ENCODE peak calls at places on chromosomes 4 and X, in four cellular contexts. Q, N, T and F are unnamed samples.
A peak's percentile ranks its signal among the peaks of the same experiment; 100 is the strongest.

GRCh38 chrX:111100191-111100590 is 4.2 kb downstream of the PAK3 start:
- DNase-seq in Q (no peak), N (peak; percentile 60), T (no peak), F (peak; percentile 27)

GRCh38 chr4:150217192-150217591 is 138.9 kb downstream of the DCLK2 start:
- DNase-seq in Q (no peak), N (no peak), T (no peak), F (no peak)

GRCh38 chrX:111394581-111394980 is 17.4 kb downstream of the DCX start:
- DNase-seq in Q (no peak), N (no peak), T (no peak), F (no peak)

GRCh38 chr4:123477804-123478209 is 81.2 kb downstream of the SPRY1 start:
- DNase-seq in Q (no peak), N (no peak), T (no peak), F (no peak)

GRCh38 chr4:65839288-65839919 is 169.1 kb upstream of the EPHA5 start:
- DNase-seq in Q (no peak), N (no peak), T (no peak), F (no peak)

GRCh38 chr4:52640808-52641595 is 18.1 kb downstream of the USP46 start:
- DNase-seq in Q (no peak), N (no peak), T (no peak), F (no peak)

GRCh38 chr4:85399270-85399669 is 75.7 kb upstream of the ARHGAP24 start:
- DNase-seq in Q (no peak), N (no peak), T (no peak), F (no peak)

GRCh38 chr4:167171928-167172327 is 62.4 kb downstream of the SPOCK3 start:
- DNase-seq in Q (no peak), N (no peak), T (no peak), F (no peak)

GRCh38 chr4:60726779-60727178 is 473.3 kb upstream of the ADGRL3 start:
- DNase-seq in Q (no peak), N (no peak), T (no peak), F (no peak)

GRCh38 chr4:6924361-6924779 is 14.7 kb downstream of the TBC1D14 start:
- DNase-seq in Q (no peak), N (no peak), T (no peak), F (no peak)

GRCh38 chr4:4869731-4870483 is 10.4 kb downstream of the MSX1 start:
- DNase-seq in Q (no peak), N (no peak), T (no peak), F (no peak)

GRCh38 chrX:138745215-138745614 is 33.7 kb upstream of the FGF13 start:
- DNase-seq in Q (peak; percentile 34), N (peak; percentile 57), T (peak; percentile 8), F (no peak)

GRCh38 chr4:138405934-138406567 is 163.9 kb upstream of the SLC7A11 start:
- DNase-seq in Q (peak; percentile 95), N (no peak), T (peak; percentile 42), F (no peak)

GRCh38 chr4:98851806-98852205 is 77.1 kb downstream of the EIF4E start:
- DNase-seq in Q (no peak), N (no peak), T (no peak), F (no peak)

GRCh38 chrX:48978226-48978625 is 6.6 kb upstream of the KCND1 start:
- DNase-seq in Q (no peak), N (no peak), T (no peak), F (no peak)

GRCh38 chr4:14865804-14866203 is 136.5 kb upstream of the CPEB2 start:
- DNase-seq in Q (no peak), N (no peak), T (no peak), F (no peak)

GRCh38 chrX:49029876-49030275 is 13.3 kb downstream of the TFE3 start:
- DNase-seq in Q (no peak), N (peak; percentile 68), T (no peak), F (no peak)

GRCh38 chr4:88225216-88226107 is 58.9 kb downstream of the PPM1K start:
- DNase-seq in Q (no peak), N (no peak), T (no peak), F (no peak)

DNA sequence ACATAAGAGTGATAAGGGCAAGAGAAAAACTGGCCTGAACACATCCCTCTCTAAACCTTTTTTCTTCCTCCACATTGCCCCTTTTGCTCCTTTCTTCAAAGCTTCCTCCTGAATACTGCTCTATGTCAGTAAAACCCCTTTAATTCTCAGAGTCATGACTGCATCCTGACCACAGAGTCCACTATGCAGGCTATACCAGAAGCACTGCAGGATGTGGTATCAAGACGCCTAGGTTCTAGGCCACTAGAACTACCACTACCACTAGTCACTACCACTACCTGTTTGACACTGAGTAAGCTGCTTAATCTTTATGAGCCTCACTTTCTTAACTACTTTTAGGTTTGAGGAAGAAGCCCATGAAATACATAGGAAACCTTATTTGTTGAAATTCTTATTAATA is 38.7 kb downstream of the ARHGEF9 start:
- DNase-seq in Q (no peak), N (no peak), T (no peak), F (no peak)
- TF ChIP-seq SPI1 in Q (no peak), N (no peak), T (no peak), F (no peak)

GRCh38 chrX:151694661-151695582 is at the start of gene PRRG3:
- DNase-seq in Q (no peak), N (no peak), T (no peak), F (no peak)
- TF ChIP-seq POLR2AphosphoS5 in Q (no peak), N (no peak), T (no peak), F (no peak)

DNA sequence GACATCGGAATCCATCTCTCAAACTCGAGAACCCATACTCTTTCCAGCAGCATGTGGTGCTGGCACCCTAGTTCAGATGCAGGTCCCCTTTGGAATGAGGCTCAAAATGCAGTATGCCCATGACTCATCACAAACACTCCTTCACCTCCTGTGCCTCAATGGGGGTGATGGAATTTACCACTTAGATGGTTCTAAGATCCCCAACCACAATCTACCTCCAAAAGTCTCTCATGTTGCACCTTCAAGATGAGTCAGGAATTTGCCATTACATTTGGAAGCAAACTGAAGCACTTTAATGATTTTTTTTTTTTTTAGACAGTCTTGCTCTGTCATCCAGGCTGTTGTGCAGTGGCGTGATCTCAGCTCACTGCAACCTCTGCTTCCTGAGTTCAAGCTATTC is 8.5 kb upstream of the MID1 start:
- DNase-seq in Q (no peak), N (no peak), T (no peak), F (no peak)
- TF ChIP-seq SPI1 in Q (no peak), N (no peak), T (no peak), F (no peak)

GRCh38 chr4:151231915-151232595 is 44.9 kb upstream of the PRSS48 start:
- DNase-seq in Q (no peak), N (no peak), T (no peak), F (no peak)
- TF ChIP-seq POLR2AphosphoS5 in Q (no peak), N (no peak), T (no peak), F (no peak)

GRCh38 chrX:3252744-3253143 is 93.7 kb downstream of the MXRA5 start:
- DNase-seq in Q (peak; percentile 15), N (no peak), T (no peak), F (no peak)
- TF ChIP-seq SPI1 in Q (no peak), N (no peak), T (peak; percentile 20), F (peak; percentile 17)